ENCODE peak calls at places on chromosome 21, in seven cellular contexts. V, J, E, K, L, H and R are unnamed samples.

GRCh38 chr21:46295996-46296752 is 10.0 kb downstream of the YBEY start:
- DNase-seq in E (no peak), K (peak; percentile 60), V (no peak), J (no peak), H (peak; percentile 88), L (peak; percentile 90), R (no peak)

GRCh38 chr21:36788116-36788515 is 89.2 kb downstream of the SIM2 start:
- DNase-seq in V (no peak), H (no peak), E (no peak), J (no peak), L (no peak), K (peak; percentile 39), R (no peak)

GRCh38 chr21:33434770-33435360 is 31.7 kb downstream of the IFNGR2 start:
- DNase-seq in V (peak; percentile 81), E (no peak), K (peak; percentile 87), H (peak; percentile 94), L (no peak), J (no peak), R (peak; percentile 77)

GRCh38 chr21:31530918-31531705 is 128.4 kb upstream of the SOD1 start:
- DNase-seq in V (peak; percentile 68), H (no peak), K (no peak), E (no peak), J (no peak), L (no peak), R (no peak)

GRCh38 chr21:42471206-42471605 is 24.8 kb downstream of the RSPH1 start:
- DNase-seq in H (no peak), K (no peak), E (no peak), J (no peak), V (no peak), L (no peak), R (no peak)

GRCh38 chr21:45226540-45227326 is 61.0 kb downstream of the POFUT2 start:
- DNase-seq in V (no peak), J (no peak), H (no peak), K (peak; percentile 54), E (peak; percentile 16), L (no peak), R (no peak)

GRCh38 chr21:45403825-45404725 is 890 bp upstream of the COL18A1 start:
- DNase-seq in H (no peak), K (peak; percentile 38), L (peak; percentile 80), V (no peak), E (no peak), J (no peak), R (no peak)

GRCh38 chr21:42988234-42988965 is 14.0 kb downstream of the PKNOX1 start:
- DNase-seq in V (no peak), K (no peak), L (no peak), E (no peak), H (no peak), J (no peak), R (no peak)

GRCh38 chr21:37224861-37225260 is 42.3 kb downstream of the VPS26C start:
- DNase-seq in H (no peak), V (no peak), L (no peak), E (no peak), J (no peak), K (no peak), R (no peak)

GRCh38 chr21:46118871-46119564 is 21.1 kb downstream of the COL6A2 start:
- DNase-seq in V (no peak), L (peak; percentile 66), J (no peak), K (no peak), H (no peak), E (no peak), R (no peak)

GRCh38 chr21:36113647-36114428 is 21.0 kb upstream of the CBR3 start:
- DNase-seq in H (no peak), K (no peak), E (peak; percentile 52), J (no peak), L (peak; percentile 88), V (no peak), R (no peak)

GRCh38 chr21:28480091-28480869 is 512.4 kb downstream of the LTN1 start:
- DNase-seq in V (no peak), L (no peak), E (no peak), H (no peak), K (no peak), J (no peak), R (no peak)

GRCh38 chr21:44952929-44953627 is 13.2 kb downstream of the SLX9 start:
- DNase-seq in H (no peak), L (peak; percentile 71), E (no peak), V (no peak), K (no peak), J (no peak), R (no peak)

GRCh38 chr21:38992737-38993136 is 187.0 kb downstream of the ETS2 start:
- DNase-seq in V (no peak), K (no peak), E (no peak), L (no peak), J (no peak), H (no peak), R (no peak)

GRCh38 chr21:16195896-16196443 is 466.2 kb downstream of the USP25 start:
- DNase-seq in H (no peak), L (no peak), K (peak; percentile 20), J (no peak), V (no peak), E (no peak), R (no peak)

GRCh38 chr21:37193676-37194075 is 73.5 kb downstream of the VPS26C start:
- DNase-seq in J (no peak), V (no peak), K (no peak), L (no peak), E (no peak), H (no peak), R (no peak)

GRCh38 chr21:45016491-45017375 is 57.6 kb upstream of the ADARB1 start:
- DNase-seq in L (peak; percentile 45), E (no peak), H (no peak), J (no peak), K (no peak), V (no peak), R (no peak)

GRCh38 chr21:29233611-29234540 is 64.8 kb upstream of the BACH1 start:
- DNase-seq in K (no peak), H (no peak), V (no peak), J (no peak), L (no peak), E (no peak), R (no peak)

GRCh38 chr21:43025636-43026180 is 49.9 kb downstream of the CBS start:
- DNase-seq in K (peak; percentile 69), V (peak; percentile 86), J (no peak), H (no peak), E (no peak), L (no peak), R (no peak)

GRCh38 chr21:14754682-14755081 is 208.6 kb upstream of the SAMSN1 start:
- DNase-seq in K (no peak), L (no peak), V (no peak), H (no peak), J (no peak), E (no peak), R (no peak)

GRCh38 chr21:29217818-29218252 is 80.9 kb upstream of the BACH1 start:
- DNase-seq in J (no peak), K (peak; percentile 98), V (peak; percentile 62), L (no peak), E (no peak), H (peak; percentile 97), R (peak; percentile 57)

GRCh38 chr21:35197191-35197590 is 148.1 kb upstream of the RUNX1 start:
- DNase-seq in J (no peak), K (peak; percentile 51), V (no peak), H (no peak), E (no peak), L (no peak), R (no peak)